ENCODE peak calls at places on chromosomes 2 and 18, in ten cellular contexts. One of them, this sample, is unnamed. For H3K36me3, the result is how much of the 10 kb centered on the place peaks cover.

GRCh38 chr2:45412754-45413379 is 198.2 kb downstream of the SRBD1 start:
- DNase-seq in IMR-90: peak
- DNase-seq in K562: no peak
- DNase-seq in upper lobe of right lung: no peak
- DNase-seq in uterus: no peak
- DNase-seq in body of pancreas: no peak
- DNase-seq in Panc1: no peak
- DNase-seq in adrenal gland: no peak
- DNase-seq in GM06990: no peak
- DNase-seq in PC-9: no peak
- DNase-seq in this sample: no peak

GRCh38 chr2:73925033-73925704 is 1.5 kb upstream of the DGUOK start:
- DNase-seq in IMR-90: no peak
- DNase-seq in adrenal gland: no peak
- DNase-seq in PC-9: no peak
- DNase-seq in GM06990: no peak
- DNase-seq in body of pancreas: no peak
- DNase-seq in upper lobe of right lung: no peak
- DNase-seq in uterus: no peak
- DNase-seq in Panc1: no peak
- DNase-seq in K562: peak
- DNase-seq in this sample: no peak

GRCh38 chr2:148300534-148300933 is 279.6 kb downstream of the MBD5 start:
- DNase-seq in upper lobe of right lung: no peak
- DNase-seq in Panc1: no peak
- DNase-seq in K562: no peak
- DNase-seq in IMR-90: peak
- DNase-seq in adrenal gland: no peak
- DNase-seq in PC-9: no peak
- DNase-seq in body of pancreas: no peak
- DNase-seq in uterus: no peak
- DNase-seq in GM06990: no peak
- DNase-seq in this sample: no peak

GRCh38 chr2:199955007-199955338 is 318 bp downstream of the TYW5 start:
- DNase-seq in IMR-90: no peak
- DNase-seq in GM06990: no peak
- DNase-seq in adrenal gland: no peak
- DNase-seq in Panc1: no peak
- DNase-seq in K562: no peak
- DNase-seq in uterus: no peak
- DNase-seq in upper lobe of right lung: no peak
- DNase-seq in body of pancreas: no peak
- DNase-seq in PC-9: no peak
- DNase-seq in this sample: no peak

GRCh38 chr2:19073522-19073921 is 284.9 kb downstream of the OSR1 start:
- DNase-seq in K562: no peak
- DNase-seq in GM06990: peak
- DNase-seq in upper lobe of right lung: no peak
- DNase-seq in IMR-90: peak
- DNase-seq in adrenal gland: no peak
- DNase-seq in PC-9: peak
- DNase-seq in uterus: no peak
- DNase-seq in body of pancreas: no peak
- DNase-seq in Panc1: no peak
- DNase-seq in this sample: no peak

GRCh38 chr2:145617906-145618305 is 1098.0 kb upstream of the ZEB2 start:
- DNase-seq in PC-9: no peak
- DNase-seq in Panc1: no peak
- DNase-seq in GM06990: no peak
- DNase-seq in IMR-90: peak
- DNase-seq in uterus: no peak
- DNase-seq in K562: no peak
- DNase-seq in adrenal gland: no peak
- DNase-seq in upper lobe of right lung: no peak
- DNase-seq in body of pancreas: no peak
- DNase-seq in this sample: no peak

GRCh38 chr18:29241199-29241598 is 1064.3 kb upstream of the CDH2 start:
- DNase-seq in adrenal gland: no peak
- DNase-seq in uterus: no peak
- DNase-seq in PC-9: no peak
- DNase-seq in Panc1: no peak
- DNase-seq in GM06990: no peak
- DNase-seq in upper lobe of right lung: no peak
- DNase-seq in body of pancreas: no peak
- DNase-seq in K562: no peak
- DNase-seq in IMR-90: no peak
- DNase-seq in this sample: no peak

GRCh38 chr18:77822552-77823138 is 573.0 kb downstream of the GALR1 start:
- DNase-seq in uterus: no peak
- DNase-seq in adrenal gland: no peak
- DNase-seq in upper lobe of right lung: no peak
- DNase-seq in PC-9: no peak
- DNase-seq in body of pancreas: no peak
- DNase-seq in GM06990: no peak
- DNase-seq in IMR-90: no peak
- DNase-seq in Panc1: no peak
- DNase-seq in K562: no peak
- DNase-seq in this sample: no peak

GRCh38 chr18:50776383-50776782 is 43.4 kb downstream of the MRO start:
- DNase-seq in GM06990: no peak
- DNase-seq in body of pancreas: no peak
- DNase-seq in IMR-90: no peak
- DNase-seq in uterus: no peak
- DNase-seq in Panc1: no peak
- DNase-seq in K562: no peak
- DNase-seq in PC-9: no peak
- DNase-seq in upper lobe of right lung: no peak
- DNase-seq in adrenal gland: no peak
- DNase-seq in this sample: no peak

GRCh38 chr2:193847140-193847539 is 1652.4 kb upstream of the TMEFF2 start:
- DNase-seq in uterus: no peak
- DNase-seq in IMR-90: no peak
- DNase-seq in Panc1: no peak
- DNase-seq in PC-9: no peak
- DNase-seq in K562: no peak
- DNase-seq in upper lobe of right lung: no peak
- DNase-seq in GM06990: no peak
- DNase-seq in adrenal gland: no peak
- DNase-seq in body of pancreas: no peak
- DNase-seq in this sample: no peak

GRCh38 chr18:8795586-8795985 is 90.2 kb downstream of the MTCL1 start:
- DNase-seq in body of pancreas: no peak
- DNase-seq in adrenal gland: no peak
- DNase-seq in K562: no peak
- DNase-seq in Panc1: no peak
- DNase-seq in upper lobe of right lung: no peak
- DNase-seq in IMR-90: no peak
- DNase-seq in uterus: no peak
- DNase-seq in PC-9: no peak
- DNase-seq in GM06990: no peak
- DNase-seq in this sample: no peak

GRCh38 chr2:73050011-73050617 is 21.4 kb downstream of the SFXN5 start:
- DNase-seq in uterus: no peak
- DNase-seq in adrenal gland: no peak
- DNase-seq in IMR-90: no peak
- DNase-seq in PC-9: no peak
- DNase-seq in K562: no peak
- DNase-seq in body of pancreas: no peak
- DNase-seq in upper lobe of right lung: no peak
- DNase-seq in GM06990: no peak
- DNase-seq in Panc1: no peak
- DNase-seq in this sample: no peak

GRCh38 chr2:78070693-78071092 is 548.5 kb upstream of the LRRTM4 start:
- DNase-seq in K562: no peak
- DNase-seq in Panc1: no peak
- DNase-seq in body of pancreas: no peak
- DNase-seq in IMR-90: no peak
- DNase-seq in upper lobe of right lung: no peak
- DNase-seq in GM06990: no peak
- DNase-seq in PC-9: no peak
- DNase-seq in adrenal gland: no peak
- DNase-seq in uterus: no peak
- DNase-seq in this sample: no peak

GRCh38 chr2:35580951-35581350 is 774.6 kb upstream of the CRIM1 start:
- DNase-seq in Panc1: no peak
- DNase-seq in body of pancreas: no peak
- DNase-seq in PC-9: no peak
- DNase-seq in uterus: no peak
- DNase-seq in IMR-90: no peak
- DNase-seq in adrenal gland: no peak
- DNase-seq in K562: no peak
- DNase-seq in GM06990: no peak
- DNase-seq in upper lobe of right lung: no peak
- DNase-seq in this sample: no peak

DNA sequence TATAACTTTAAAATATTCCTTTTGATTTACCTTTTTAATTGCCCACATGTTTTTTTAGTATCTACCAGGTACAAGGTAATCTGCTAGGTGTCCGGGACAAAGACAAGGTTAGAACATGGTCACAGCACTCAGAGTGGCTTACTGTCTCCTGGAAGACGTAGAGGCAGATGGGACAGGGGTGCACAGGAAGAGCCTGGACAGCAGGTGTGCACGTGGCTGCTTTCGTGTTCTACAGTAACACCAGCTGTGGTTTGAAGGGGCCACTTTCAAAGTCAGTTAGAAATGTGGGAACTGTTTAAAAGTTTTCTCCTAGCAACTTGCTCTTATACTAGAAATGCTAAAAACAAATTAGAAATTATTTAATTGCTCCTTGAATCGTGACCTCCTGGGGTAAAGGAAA is 102.9 kb upstream of the ALPP start:
- DNase-seq in K562: no peak
- DNase-seq in IMR-90: no peak
- DNase-seq in PC-9: no peak
- DNase-seq in adrenal gland: no peak
- DNase-seq in uterus: no peak
- DNase-seq in Panc1: no peak
- DNase-seq in upper lobe of right lung: no peak
- DNase-seq in GM06990: no peak
- DNase-seq in body of pancreas: no peak
- DNase-seq in this sample: no peak
- H3K36me3 ChIP-seq in K562: under half
- H3K36me3 ChIP-seq in IMR-90: under half
- H3K36me3 ChIP-seq in PC-9: under half
- H3K36me3 ChIP-seq in adrenal gland: under half
- H3K36me3 ChIP-seq in uterus: under half
- H3K36me3 ChIP-seq in Panc1: under half
- H3K36me3 ChIP-seq in upper lobe of right lung: under half
- H3K36me3 ChIP-seq in GM06990: under half
- H3K36me3 ChIP-seq in body of pancreas: under half
- H3K36me3 ChIP-seq in this sample: under half

GRCh38 chr2:10576456-10576855 is 113.3 kb downstream of the NOL10 start:
- DNase-seq in uterus: no peak
- DNase-seq in Panc1: no peak
- DNase-seq in IMR-90: no peak
- DNase-seq in PC-9: no peak
- DNase-seq in body of pancreas: no peak
- DNase-seq in adrenal gland: no peak
- DNase-seq in upper lobe of right lung: no peak
- DNase-seq in GM06990: no peak
- DNase-seq in K562: no peak
- DNase-seq in this sample: no peak

GRCh38 chr2:10575566-10576300 is 114.0 kb downstream of the NOL10 start:
- DNase-seq in K562: no peak
- DNase-seq in Panc1: peak
- DNase-seq in upper lobe of right lung: no peak
- DNase-seq in body of pancreas: no peak
- DNase-seq in IMR-90: peak
- DNase-seq in uterus: no peak
- DNase-seq in adrenal gland: no peak
- DNase-seq in GM06990: no peak
- DNase-seq in PC-9: no peak
- DNase-seq in this sample: no peak

GRCh38 chr2:10573709-10574108 is 116.1 kb downstream of the NOL10 start:
- DNase-seq in adrenal gland: no peak
- DNase-seq in K562: no peak
- DNase-seq in upper lobe of right lung: no peak
- DNase-seq in body of pancreas: no peak
- DNase-seq in GM06990: no peak
- DNase-seq in PC-9: no peak
- DNase-seq in Panc1: no peak
- DNase-seq in uterus: no peak
- DNase-seq in IMR-90: no peak
- DNase-seq in this sample: no peak

GRCh38 chr2:10572693-10573092 is 117.1 kb downstream of the NOL10 start:
- DNase-seq in adrenal gland: no peak
- DNase-seq in body of pancreas: no peak
- DNase-seq in Panc1: no peak
- DNase-seq in GM06990: no peak
- DNase-seq in K562: no peak
- DNase-seq in upper lobe of right lung: no peak
- DNase-seq in uterus: no peak
- DNase-seq in PC-9: no peak
- DNase-seq in IMR-90: no peak
- DNase-seq in this sample: no peak

DNA sequence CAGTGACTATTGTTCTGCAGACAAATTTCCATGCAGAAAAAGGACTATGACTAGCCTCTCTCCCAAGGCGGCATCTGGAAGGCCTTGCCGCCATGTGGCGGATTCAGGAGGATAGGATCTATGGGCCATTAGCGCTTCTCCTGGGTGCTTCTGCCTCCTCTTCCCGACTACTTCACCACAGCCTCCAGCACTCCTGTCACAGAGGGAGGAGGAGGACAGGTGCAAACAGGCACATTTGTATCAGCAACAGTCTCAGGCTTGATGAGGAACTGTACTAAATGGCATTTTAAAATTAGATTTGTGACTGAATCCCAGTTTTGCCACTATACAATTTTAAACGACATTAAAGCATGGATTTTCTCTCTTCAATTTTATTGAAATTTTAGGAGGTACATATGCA is 114.9 kb downstream of the NOL10 start:
- DNase-seq in upper lobe of right lung: no peak
- DNase-seq in IMR-90: no peak
- DNase-seq in K562: no peak
- DNase-seq in GM06990: no peak
- DNase-seq in PC-9: no peak
- DNase-seq in uterus: no peak
- DNase-seq in body of pancreas: no peak
- DNase-seq in Panc1: no peak
- DNase-seq in adrenal gland: no peak
- DNase-seq in this sample: no peak
- TF ChIP-seq CTCF in upper lobe of right lung: no peak
- TF ChIP-seq CTCF in IMR-90: no peak
- TF ChIP-seq CTCF in K562: no peak
- TF ChIP-seq CTCF in GM06990: no peak
- TF ChIP-seq CTCF in PC-9: no peak
- TF ChIP-seq CTCF in uterus: no peak
- TF ChIP-seq CTCF in body of pancreas: no peak
- TF ChIP-seq CTCF in Panc1: no peak
- TF ChIP-seq CTCF in adrenal gland: no peak
- TF ChIP-seq CTCF in this sample: no peak

GRCh38 chr18:48636436-48636835 is 97.6 kb downstream of the CTIF start:
- DNase-seq in upper lobe of right lung: peak
- DNase-seq in GM06990: no peak
- DNase-seq in Panc1: no peak
- DNase-seq in adrenal gland: no peak
- DNase-seq in IMR-90: no peak
- DNase-seq in K562: no peak
- DNase-seq in PC-9: no peak
- DNase-seq in uterus: no peak
- DNase-seq in body of pancreas: no peak
- DNase-seq in this sample: no peak
- H3K36me3 ChIP-seq in upper lobe of right lung: under half
- H3K36me3 ChIP-seq in GM06990: under half
- H3K36me3 ChIP-seq in Panc1: under half
- H3K36me3 ChIP-seq in adrenal gland: under half
- H3K36me3 ChIP-seq in IMR-90: under half
- H3K36me3 ChIP-seq in K562: under half
- H3K36me3 ChIP-seq in PC-9: under half
- H3K36me3 ChIP-seq in uterus: under half
- H3K36me3 ChIP-seq in body of pancreas: under half
- H3K36me3 ChIP-seq in this sample: under half

GRCh38 chr2:63424329-63425078 is 163.8 kb downstream of the WDPCP start:
- DNase-seq in IMR-90: peak
- DNase-seq in adrenal gland: no peak
- DNase-seq in PC-9: no peak
- DNase-seq in GM06990: peak
- DNase-seq in body of pancreas: no peak
- DNase-seq in K562: peak
- DNase-seq in uterus: no peak
- DNase-seq in upper lobe of right lung: no peak
- DNase-seq in Panc1: peak
- DNase-seq in this sample: no peak
- TF ChIP-seq CTCF in IMR-90: peak
- TF ChIP-seq CTCF in adrenal gland: peak
- TF ChIP-seq CTCF in PC-9: peak
- TF ChIP-seq CTCF in GM06990: peak
- TF ChIP-seq CTCF in body of pancreas: peak
- TF ChIP-seq CTCF in K562: peak
- TF ChIP-seq CTCF in uterus: no peak
- TF ChIP-seq CTCF in upper lobe of right lung: peak
- TF ChIP-seq CTCF in Panc1: peak
- TF ChIP-seq CTCF in this sample: peak